ENCODE peak calls at places on chromosomes 3 and 15, in seven cellular contexts. M is type B pancreatic cell; B is iPS-NIHi11; Y is right lobe of liver; Q is tibial artery; A is activated effector memory CD4-positive, alpha-beta T cell treated with Interleukin-2 at 50 U/mL for 16 hours; K is naive thymus-derived CD8-positive, alpha-beta T cell. V is an unnamed sample.

GRCh38 chr3:168475730-168476129 is 380.0 kb upstream of the GOLIM4 start:
- DNase-seq in M (no peak), A (no peak), K (no peak), B (no peak), Y (no peak), Q (no peak), V (no peak)

GRCh38 chr3:156643729-156644389 is 30.5 kb upstream of the TIPARP start:
- DNase-seq in K (peak; percentile 54), Y (no peak), Q (no peak), B (no peak), A (peak; percentile 23), M (no peak), V (no peak)

GRCh38 chr3:127053979-127054378 is 71.1 kb downstream of the PLXNA1 start:
- DNase-seq in M (no peak), B (no peak), A (no peak), K (no peak), Y (peak; percentile 42), Q (no peak), V (no peak)

GRCh38 chr3:107976204-107976775 is 114.5 kb downstream of the CD47 start:
- DNase-seq in Y (no peak), M (no peak), Q (no peak), A (no peak), B (no peak), K (no peak), V (no peak)

GRCh38 chr15:51830279-51830806 is 890 bp downstream of the TMOD3 start:
- DNase-seq in M (no peak), B (no peak), Q (no peak), Y (no peak), A (no peak), K (peak; percentile 19), V (no peak)

GRCh38 chr15:41621200-41622193 is 38.7 kb upstream of the MGA start:
- DNase-seq in Q (peak; percentile 62), M (peak; percentile 91), K (peak; percentile 83), B (peak; percentile 94), A (peak; percentile 65), Y (peak; percentile 81), V (peak; percentile 91)

GRCh38 chr3:72145506-72146380 is 360.8 kb upstream of the PROK2 start:
- DNase-seq in Y (no peak), M (no peak), K (no peak), B (peak; percentile 23), Q (no peak), A (no peak), V (peak; percentile 46)

GRCh38 chr3:38600551-38600950 is 48.9 kb downstream of the SCN5A start:
- DNase-seq in B (no peak), Y (no peak), A (no peak), K (no peak), M (no peak), Q (no peak), V (no peak)

GRCh38 chr15:68103603-68104002 is 49.5 kb downstream of the PIAS1 start:
- DNase-seq in B (no peak), A (no peak), Q (no peak), K (no peak), M (no peak), Y (no peak), V (no peak)

GRCh38 chr3:38022887-38023709 is 6.3 kb downstream of the PLCD1 start:
- DNase-seq in M (no peak), B (no peak), K (no peak), A (no peak), Y (peak; percentile 48), Q (no peak), V (no peak)

GRCh38 chr15:29685156-29686078 is 136.9 kb downstream of the TJP1 start:
- DNase-seq in B (no peak), K (no peak), Q (no peak), M (no peak), Y (no peak), A (no peak), V (no peak)

GRCh38 chr15:52481915-52482314 is 46.8 kb downstream of the MYO5A start:
- DNase-seq in K (peak; percentile 91), Q (no peak), Y (no peak), B (no peak), M (no peak), A (peak; percentile 46), V (no peak)

GRCh38 chr15:51114437-51115119 is 19.9 kb upstream of the TNFAIP8L3 start:
- DNase-seq in A (no peak), K (no peak), Y (no peak), Q (peak; percentile 61), M (no peak), B (no peak), V (no peak)

GRCh38 chr3:141336672-141337522 is 31.4 kb upstream of the ZBTB38 start:
- DNase-seq in B (no peak), M (no peak), K (no peak), A (no peak), Q (no peak), Y (no peak), V (no peak)

GRCh38 chr15:82742134-82742533 is 32.5 kb upstream of the AP3B2 start:
- DNase-seq in A (no peak), K (no peak), B (no peak), Q (no peak), M (no peak), Y (no peak), V (no peak)

GRCh38 chr3:194185225-194185624 is 49.3 kb downstream of the HES1 start:
- DNase-seq in A (no peak), Q (no peak), B (no peak), K (no peak), M (no peak), Y (no peak), V (no peak)

GRCh38 chr15:99409560-99409959 is 156.2 kb upstream of the MEF2A start:
- DNase-seq in Y (no peak), Q (no peak), K (no peak), M (no peak), A (no peak), B (no peak), V (no peak)

GRCh38 chr15:88256261-88257230 is at the start of gene NTRK3:
- DNase-seq in B (peak; percentile 72), Y (no peak), Q (no peak), A (no peak), K (no peak), M (no peak), V (peak; percentile 71)

GRCh38 chr15:78304487-78305413 is 5.3 kb upstream of the SKIC8 start:
- DNase-seq in B (no peak), Y (no peak), A (no peak), K (no peak), M (no peak), Q (no peak), V (no peak)

GRCh38 chr15:82919231-82919886 is 33.2 kb downstream of the HOMER2 start:
- DNase-seq in M (no peak), Y (peak; percentile 88), Q (no peak), A (no peak), K (no peak), B (no peak), V (no peak)

GRCh38 chr15:66655511-66655910 is 46.5 kb upstream of the SMAD6 start:
- DNase-seq in B (no peak), Y (no peak), K (no peak), A (no peak), M (no peak), Q (no peak), V (no peak)

GRCh38 chr3:23648326-23648964 is 157.3 kb upstream of the UBE2E1 start:
- DNase-seq in Q (no peak), B (no peak), M (no peak), K (no peak), Y (no peak), A (no peak), V (no peak)

GRCh38 chr3:177448987-177449975 is 252.0 kb upstream of the TBL1XR1 start:
- DNase-seq in A (peak; percentile 3), K (peak; percentile 10), Y (peak; percentile 83), Q (no peak), M (no peak), B (no peak), V (no peak)

GRCh38 chr15:89958107-89958805 is 42.9 kb upstream of the ZNF710 start:
- DNase-seq in K (no peak), B (no peak), A (no peak), M (no peak), Y (peak; percentile 77), Q (no peak), V (no peak)

GRCh38 chr3:181692850-181693154 is 18.9 kb upstream of the SOX2 start:
- DNase-seq in K (no peak), Q (no peak), A (no peak), M (no peak), B (no peak), Y (no peak), V (no peak)

GRCh38 chr15:39142500-39142899 is 438.4 kb upstream of the THBS1 start:
- DNase-seq in Y (no peak), M (no peak), K (no peak), Q (no peak), A (no peak), B (no peak), V (no peak)

GRCh38 chr15:74845208-74845568 is 2.2 kb upstream of the ULK3 start:
- DNase-seq in A (peak; percentile 65), B (no peak), Y (no peak), K (peak; percentile 60), Q (no peak), M (no peak), V (no peak)

GRCh38 chr3:101181801-101182200 is 138.6 kb downstream of the IMPG2 start:
- DNase-seq in K (no peak), B (no peak), M (no peak), Q (no peak), Y (no peak), A (no peak), V (no peak)

GRCh38 chr15:64865998-64866520 is 24.3 kb downstream of the PLEKHO2 start:
- DNase-seq in A (no peak), K (no peak), B (peak; percentile 65), M (no peak), Y (peak; percentile 75), Q (no peak), V (no peak)

GRCh38 chr3:79086514-79086913 is 681.3 kb downstream of the ROBO1 start:
- DNase-seq in M (peak; percentile 65), B (peak; percentile 66), Y (peak; percentile 50), A (no peak), Q (peak; percentile 19), K (peak; percentile 25), V (peak; percentile 55)

GRCh38 chr3:117404756-117405155 is 695.2 kb downstream of the TUSC7 start:
- DNase-seq in B (no peak), A (no peak), Y (no peak), Q (no peak), M (no peak), K (no peak), V (no peak)

GRCh38 chr3:149251186-149251585 is 29.6 kb upstream of the CP start:
- DNase-seq in B (no peak), K (no peak), A (no peak), Y (no peak), M (no peak), Q (no peak), V (no peak)

GRCh38 chr15:48076454-48076853 is 44.3 kb upstream of the SLC24A5 start:
- DNase-seq in Q (no peak), M (no peak), Y (no peak), A (no peak), B (no peak), K (no peak), V (no peak)

GRCh38 chr3:141294848-141295247 is 63.2 kb downstream of the PXYLP1 start:
- DNase-seq in B (no peak), K (no peak), Y (no peak), M (no peak), Q (no peak), A (no peak), V (no peak)

V was measured in glutamatergic neuron.